ENCODE peak calls at places on chromosome 19, in four cellular contexts. One of them, this sample, is unnamed.

GRCh38 chr19:8269724-8270123 is 38.4 kb downstream of the CD320 start:
- DNase-seq in ecto neural progenitor cell: no peak
- DNase-seq in GM04503: no peak
- DNase-seq in GM23338: no peak
- DNase-seq in this sample: no peak

GRCh38 chr19:7673995-7674667 is 2.8 kb upstream of the MCEMP1 start:
- DNase-seq in ecto neural progenitor cell: no peak
- DNase-seq in GM04503: no peak
- DNase-seq in GM23338: peak; percentile 87
- DNase-seq in this sample: peak; percentile 73

GRCh38 chr19:38182536-38183210 is 41.3 kb downstream of the DPF1 start:
- DNase-seq in ecto neural progenitor cell: no peak
- DNase-seq in GM04503: no peak
- DNase-seq in GM23338: no peak
- DNase-seq in this sample: no peak

GRCh38 chr19:18444513-18444912 is 6.6 kb upstream of the ISYNA1 start:
- DNase-seq in ecto neural progenitor cell: no peak
- DNase-seq in GM04503: no peak
- DNase-seq in GM23338: no peak
- DNase-seq in this sample: no peak

GRCh38 chr19:16581971-16582343 is 9.7 kb upstream of the SLC35E1 start:
- DNase-seq in ecto neural progenitor cell: no peak
- DNase-seq in GM04503: no peak
- DNase-seq in GM23338: no peak
- DNase-seq in this sample: no peak

GRCh38 chr19:5172859-5173577 is 167.6 kb downstream of the PTPRS start:
- DNase-seq in ecto neural progenitor cell: no peak
- DNase-seq in GM04503: peak; percentile 98
- DNase-seq in GM23338: no peak
- DNase-seq in this sample: no peak

GRCh38 chr19:34990578-34991192 is 9.4 kb upstream of the GRAMD1A start:
- DNase-seq in ecto neural progenitor cell: no peak
- DNase-seq in GM04503: no peak
- DNase-seq in GM23338: no peak
- DNase-seq in this sample: no peak

GRCh38 chr19:8831832-8832131 is 322 bp downstream of the ZNF558 start:
- DNase-seq in ecto neural progenitor cell: no peak
- DNase-seq in GM04503: no peak
- DNase-seq in GM23338: peak; percentile 21
- DNase-seq in this sample: no peak

GRCh38 chr19:30881986-30882385 is 467.2 kb downstream of the TSHZ3 start:
- DNase-seq in ecto neural progenitor cell: no peak
- DNase-seq in GM04503: no peak
- DNase-seq in GM23338: no peak
- DNase-seq in this sample: no peak

GRCh38 chr19:48308695-48309586 is 16.4 kb upstream of the EMP3 start:
- DNase-seq in ecto neural progenitor cell: peak; percentile 65
- DNase-seq in GM04503: no peak
- DNase-seq in GM23338: peak; percentile 61
- DNase-seq in this sample: no peak

GRCh38 chr19:2239771-2240770 is 3.4 kb downstream of the SF3A2 start:
- DNase-seq in ecto neural progenitor cell: no peak
- DNase-seq in GM04503: no peak
- DNase-seq in GM23338: peak; percentile 80
- DNase-seq in this sample: no peak

GRCh38 chr19:12611361-12611699 is 610 bp downstream of the ZNF791 start:
- DNase-seq in ecto neural progenitor cell: peak; percentile 73
- DNase-seq in GM04503: peak; percentile 44
- DNase-seq in GM23338: peak; percentile 72
- DNase-seq in this sample: peak; percentile 79

GRCh38 chr19:1327125-1327524 is 41.5 kb downstream of the EFNA2 start:
- DNase-seq in ecto neural progenitor cell: no peak
- DNase-seq in GM04503: no peak
- DNase-seq in GM23338: no peak
- DNase-seq in this sample: no peak

GRCh38 chr19:47663911-47664771 is 49.1 kb upstream of the EHD2 start:
- DNase-seq in ecto neural progenitor cell: no peak
- DNase-seq in GM04503: peak; percentile 97
- DNase-seq in GM23338: no peak
- DNase-seq in this sample: no peak

GRCh38 chr19:50510700-50511068 is 307 bp downstream of the JOSD2 start:
- DNase-seq in ecto neural progenitor cell: no peak
- DNase-seq in GM04503: no peak
- DNase-seq in GM23338: peak; percentile 93
- DNase-seq in this sample: no peak

GRCh38 chr19:19647037-19647835 is 3.8 kb upstream of the GMIP start:
- DNase-seq in ecto neural progenitor cell: no peak
- DNase-seq in GM04503: no peak
- DNase-seq in GM23338: no peak
- DNase-seq in this sample: no peak

GRCh38 chr19:3094638-3095374 is 644 bp downstream of the GNA11 start:
- DNase-seq in ecto neural progenitor cell: peak; percentile 66
- DNase-seq in GM04503: no peak
- DNase-seq in GM23338: no peak
- DNase-seq in this sample: peak; percentile 49

This sample was measured in DMS53.